ENCODE peak calls at places on chromosomes 3 and 15, in ten cellular contexts. One of them, this sample, is unnamed.

GRCh38 chr15:69777356-69777755 is 320.4 kb downstream of the TLE3 start:
- DNase-seq in GM23248: no peak
- DNase-seq in A549: no peak
- DNase-seq in astrocyte: no peak
- DNase-seq in H9: no peak
- DNase-seq in IMR-90: no peak
- DNase-seq in endothelial cell of umbilical vein: no peak
- DNase-seq in keratinocyte: no peak
- DNase-seq in neuronal stem cell: no peak
- DNase-seq in MM.1S: no peak
- DNase-seq in this sample: no peak

GRCh38 chr15:32974691-32975090 is 219.8 kb downstream of the FMN1 start:
- DNase-seq in GM23248: peak; percentile 74
- DNase-seq in A549: no peak
- DNase-seq in astrocyte: peak; percentile 84
- DNase-seq in H9: no peak
- DNase-seq in IMR-90: peak; percentile 63
- DNase-seq in endothelial cell of umbilical vein: no peak
- DNase-seq in keratinocyte: no peak
- DNase-seq in neuronal stem cell: no peak
- DNase-seq in MM.1S: no peak
- DNase-seq in this sample: no peak

GRCh38 chr3:2452249-2452648 is 353.6 kb downstream of the CNTN4 start:
- DNase-seq in GM23248: no peak
- DNase-seq in A549: no peak
- DNase-seq in astrocyte: no peak
- DNase-seq in H9: no peak
- DNase-seq in IMR-90: no peak
- DNase-seq in endothelial cell of umbilical vein: no peak
- DNase-seq in keratinocyte: no peak
- DNase-seq in neuronal stem cell: no peak
- DNase-seq in MM.1S: no peak
- DNase-seq in this sample: no peak

GRCh38 chr3:25040739-25041138 is 387.3 kb upstream of the RARB start:
- DNase-seq in GM23248: peak; percentile 24
- DNase-seq in A549: no peak
- DNase-seq in astrocyte: peak; percentile 31
- DNase-seq in H9: no peak
- DNase-seq in IMR-90: no peak
- DNase-seq in endothelial cell of umbilical vein: no peak
- DNase-seq in keratinocyte: no peak
- DNase-seq in neuronal stem cell: no peak
- DNase-seq in MM.1S: no peak
- DNase-seq in this sample: no peak

GRCh38 chr15:78065973-78066946 is 11.3 kb downstream of the TBC1D2B start:
- DNase-seq in GM23248: peak; percentile 51
- DNase-seq in A549: no peak
- DNase-seq in astrocyte: peak; percentile 80
- DNase-seq in H9: no peak
- DNase-seq in IMR-90: no peak
- DNase-seq in endothelial cell of umbilical vein: no peak
- DNase-seq in keratinocyte: no peak
- DNase-seq in neuronal stem cell: no peak
- DNase-seq in MM.1S: peak; percentile 58
- DNase-seq in this sample: no peak

GRCh38 chr3:155024006-155024638 is 56.0 kb upstream of the MME start:
- DNase-seq in GM23248: peak; percentile 48
- DNase-seq in A549: no peak
- DNase-seq in astrocyte: peak; percentile 25
- DNase-seq in H9: no peak
- DNase-seq in IMR-90: no peak
- DNase-seq in endothelial cell of umbilical vein: peak; percentile 76
- DNase-seq in keratinocyte: no peak
- DNase-seq in neuronal stem cell: no peak
- DNase-seq in MM.1S: peak; percentile 5
- DNase-seq in this sample: no peak

GRCh38 chr3:196650740-196651311 is 11.3 kb downstream of the NRROS start:
- DNase-seq in GM23248: peak; percentile 99
- DNase-seq in A549: peak; percentile 88
- DNase-seq in astrocyte: peak; percentile 98
- DNase-seq in H9: no peak
- DNase-seq in IMR-90: peak; percentile 98
- DNase-seq in endothelial cell of umbilical vein: peak; percentile 98
- DNase-seq in keratinocyte: no peak
- DNase-seq in neuronal stem cell: no peak
- DNase-seq in MM.1S: no peak
- DNase-seq in this sample: no peak

GRCh38 chr3:32414527-32415202 is 23.0 kb downstream of the CMTM7 start:
- DNase-seq in GM23248: no peak
- DNase-seq in A549: no peak
- DNase-seq in astrocyte: peak; percentile 79
- DNase-seq in H9: no peak
- DNase-seq in IMR-90: peak; percentile 77
- DNase-seq in endothelial cell of umbilical vein: peak; percentile 94
- DNase-seq in keratinocyte: no peak
- DNase-seq in neuronal stem cell: no peak
- DNase-seq in MM.1S: peak; percentile 39
- DNase-seq in this sample: no peak

GRCh38 chr15:39580117-39580629 is 706 bp upstream of the THBS1 start:
- DNase-seq in GM23248: peak; percentile 96
- DNase-seq in A549: peak; percentile 54
- DNase-seq in astrocyte: peak; percentile 92
- DNase-seq in H9: peak; percentile 91
- DNase-seq in IMR-90: peak; percentile 98
- DNase-seq in endothelial cell of umbilical vein: peak; percentile 93
- DNase-seq in keratinocyte: peak; percentile 45
- DNase-seq in neuronal stem cell: peak; percentile 90
- DNase-seq in MM.1S: peak; percentile 85
- DNase-seq in this sample: peak; percentile 63

GRCh38 chr3:33826688-33827087 is 28.3 kb downstream of the PDCD6IP start:
- DNase-seq in GM23248: peak; percentile 86
- DNase-seq in A549: no peak
- DNase-seq in astrocyte: peak; percentile 58
- DNase-seq in H9: no peak
- DNase-seq in IMR-90: peak; percentile 75
- DNase-seq in endothelial cell of umbilical vein: no peak
- DNase-seq in keratinocyte: no peak
- DNase-seq in neuronal stem cell: no peak
- DNase-seq in MM.1S: no peak
- DNase-seq in this sample: no peak

GRCh38 chr3:33829720-33830119 is 31.3 kb downstream of the PDCD6IP start:
- DNase-seq in GM23248: no peak
- DNase-seq in A549: no peak
- DNase-seq in astrocyte: no peak
- DNase-seq in H9: no peak
- DNase-seq in IMR-90: no peak
- DNase-seq in endothelial cell of umbilical vein: no peak
- DNase-seq in keratinocyte: no peak
- DNase-seq in neuronal stem cell: no peak
- DNase-seq in MM.1S: no peak
- DNase-seq in this sample: no peak

GRCh38 chr3:33833408-33834116 is 35.1 kb downstream of the PDCD6IP start:
- DNase-seq in GM23248: no peak
- DNase-seq in A549: no peak
- DNase-seq in astrocyte: no peak
- DNase-seq in H9: no peak
- DNase-seq in IMR-90: no peak
- DNase-seq in endothelial cell of umbilical vein: no peak
- DNase-seq in keratinocyte: no peak
- DNase-seq in neuronal stem cell: no peak
- DNase-seq in MM.1S: no peak
- DNase-seq in this sample: no peak

GRCh38 chr3:33834117-33834495 is 35.7 kb downstream of the PDCD6IP start:
- DNase-seq in GM23248: no peak
- DNase-seq in A549: no peak
- DNase-seq in astrocyte: no peak
- DNase-seq in H9: no peak
- DNase-seq in IMR-90: no peak
- DNase-seq in endothelial cell of umbilical vein: no peak
- DNase-seq in keratinocyte: no peak
- DNase-seq in neuronal stem cell: no peak
- DNase-seq in MM.1S: no peak
- DNase-seq in this sample: no peak

GRCh38 chr3:33831053-33831452 is 32.6 kb downstream of the PDCD6IP start:
- DNase-seq in GM23248: peak; percentile 59
- DNase-seq in A549: no peak
- DNase-seq in astrocyte: peak; percentile 10
- DNase-seq in H9: no peak
- DNase-seq in IMR-90: peak; percentile 43
- DNase-seq in endothelial cell of umbilical vein: no peak
- DNase-seq in keratinocyte: no peak
- DNase-seq in neuronal stem cell: no peak
- DNase-seq in MM.1S: no peak
- DNase-seq in this sample: no peak
- H3K4me2 ChIP-seq in GM23248: no peak overlapping the region
- H3K4me2 ChIP-seq in A549: no peak overlapping the region
- H3K4me2 ChIP-seq in astrocyte: no peak overlapping the region
- H3K4me2 ChIP-seq in H9: no peak overlapping the region
- H3K4me2 ChIP-seq in IMR-90: no peak overlapping the region
- H3K4me2 ChIP-seq in endothelial cell of umbilical vein: no peak overlapping the region
- H3K4me2 ChIP-seq in keratinocyte: no peak overlapping the region
- H3K4me2 ChIP-seq in neuronal stem cell: no peak overlapping the region
- H3K4me2 ChIP-seq in MM.1S: no peak overlapping the region
- H3K4me2 ChIP-seq in this sample: no peak overlapping the region

GRCh38 chr15:61680260-61681037 is 379.8 kb downstream of the VPS13C start:
- DNase-seq in GM23248: no peak
- DNase-seq in A549: no peak
- DNase-seq in astrocyte: no peak
- DNase-seq in H9: no peak
- DNase-seq in IMR-90: no peak
- DNase-seq in endothelial cell of umbilical vein: no peak
- DNase-seq in keratinocyte: no peak
- DNase-seq in neuronal stem cell: no peak
- DNase-seq in MM.1S: no peak
- DNase-seq in this sample: no peak
- H3K4me2 ChIP-seq in GM23248: no peak overlapping the region
- H3K4me2 ChIP-seq in A549: no peak overlapping the region
- H3K4me2 ChIP-seq in astrocyte: no peak overlapping the region
- H3K4me2 ChIP-seq in H9: no peak overlapping the region
- H3K4me2 ChIP-seq in IMR-90: no peak overlapping the region
- H3K4me2 ChIP-seq in endothelial cell of umbilical vein: no peak overlapping the region
- H3K4me2 ChIP-seq in keratinocyte: no peak overlapping the region
- H3K4me2 ChIP-seq in neuronal stem cell: no peak overlapping the region
- H3K4me2 ChIP-seq in MM.1S: no peak overlapping the region
- H3K4me2 ChIP-seq in this sample: no peak overlapping the region

GRCh38 chr15:68488290-68488689 is 56.3 kb upstream of the ITGA11 start:
- DNase-seq in GM23248: no peak
- DNase-seq in A549: no peak
- DNase-seq in astrocyte: no peak
- DNase-seq in H9: no peak
- DNase-seq in IMR-90: no peak
- DNase-seq in endothelial cell of umbilical vein: no peak
- DNase-seq in keratinocyte: no peak
- DNase-seq in neuronal stem cell: no peak
- DNase-seq in MM.1S: no peak
- DNase-seq in this sample: no peak

GRCh38 chr15:68484696-68485400 is 52.9 kb upstream of the ITGA11 start:
- DNase-seq in GM23248: peak; percentile 94
- DNase-seq in A549: no peak
- DNase-seq in astrocyte: peak; percentile 88
- DNase-seq in H9: no peak
- DNase-seq in IMR-90: peak; percentile 59
- DNase-seq in endothelial cell of umbilical vein: no peak
- DNase-seq in keratinocyte: no peak
- DNase-seq in neuronal stem cell: no peak
- DNase-seq in MM.1S: no peak
- DNase-seq in this sample: no peak

GRCh38 chr15:68487087-68487843 is 55.3 kb upstream of the ITGA11 start:
- DNase-seq in GM23248: peak; percentile 90
- DNase-seq in A549: no peak
- DNase-seq in astrocyte: peak; percentile 62
- DNase-seq in H9: no peak
- DNase-seq in IMR-90: peak; percentile 35
- DNase-seq in endothelial cell of umbilical vein: no peak
- DNase-seq in keratinocyte: no peak
- DNase-seq in neuronal stem cell: no peak
- DNase-seq in MM.1S: no peak
- DNase-seq in this sample: no peak

GRCh38 chr15:68484220-68484619 is 52.3 kb upstream of the ITGA11 start:
- DNase-seq in GM23248: no peak
- DNase-seq in A549: no peak
- DNase-seq in astrocyte: no peak
- DNase-seq in H9: no peak
- DNase-seq in IMR-90: no peak
- DNase-seq in endothelial cell of umbilical vein: no peak
- DNase-seq in keratinocyte: no peak
- DNase-seq in neuronal stem cell: no peak
- DNase-seq in MM.1S: no peak
- DNase-seq in this sample: no peak

GRCh38 chr15:68485721-68486360 is 53.9 kb upstream of the ITGA11 start:
- DNase-seq in GM23248: no peak
- DNase-seq in A549: no peak
- DNase-seq in astrocyte: no peak
- DNase-seq in H9: no peak
- DNase-seq in IMR-90: no peak
- DNase-seq in endothelial cell of umbilical vein: no peak
- DNase-seq in keratinocyte: no peak
- DNase-seq in neuronal stem cell: no peak
- DNase-seq in MM.1S: no peak
- DNase-seq in this sample: no peak
- H3K4me2 ChIP-seq in GM23248: peak overlapping the region; percentile 75
- H3K4me2 ChIP-seq in A549: no peak overlapping the region
- H3K4me2 ChIP-seq in astrocyte: peak overlapping the region; percentile 76
- H3K4me2 ChIP-seq in H9: no peak overlapping the region
- H3K4me2 ChIP-seq in IMR-90: no peak overlapping the region
- H3K4me2 ChIP-seq in endothelial cell of umbilical vein: no peak overlapping the region
- H3K4me2 ChIP-seq in keratinocyte: no peak overlapping the region
- H3K4me2 ChIP-seq in neuronal stem cell: no peak overlapping the region
- H3K4me2 ChIP-seq in MM.1S: no peak overlapping the region
- H3K4me2 ChIP-seq in this sample: no peak overlapping the region

GRCh38 chr3:10672422-10672821 is 143.6 kb upstream of the SLC6A11 start:
- DNase-seq in GM23248: no peak
- DNase-seq in A549: no peak
- DNase-seq in astrocyte: no peak
- DNase-seq in H9: no peak
- DNase-seq in IMR-90: no peak
- DNase-seq in endothelial cell of umbilical vein: no peak
- DNase-seq in keratinocyte: no peak
- DNase-seq in neuronal stem cell: no peak
- DNase-seq in MM.1S: no peak
- DNase-seq in this sample: no peak

GRCh38 chr3:10668077-10668476 is 148.0 kb upstream of the SLC6A11 start:
- DNase-seq in GM23248: no peak
- DNase-seq in A549: no peak
- DNase-seq in astrocyte: no peak
- DNase-seq in H9: no peak
- DNase-seq in IMR-90: no peak
- DNase-seq in endothelial cell of umbilical vein: no peak
- DNase-seq in keratinocyte: no peak
- DNase-seq in neuronal stem cell: no peak
- DNase-seq in MM.1S: no peak
- DNase-seq in this sample: no peak

GRCh38 chr3:10667269-10667668 is 148.8 kb upstream of the SLC6A11 start:
- DNase-seq in GM23248: no peak
- DNase-seq in A549: no peak
- DNase-seq in astrocyte: no peak
- DNase-seq in H9: no peak
- DNase-seq in IMR-90: no peak
- DNase-seq in endothelial cell of umbilical vein: no peak
- DNase-seq in keratinocyte: no peak
- DNase-seq in neuronal stem cell: no peak
- DNase-seq in MM.1S: no peak
- DNase-seq in this sample: no peak

GRCh38 chr3:10666621-10667020 is 149.4 kb upstream of the SLC6A11 start:
- DNase-seq in GM23248: no peak
- DNase-seq in A549: no peak
- DNase-seq in astrocyte: no peak
- DNase-seq in H9: no peak
- DNase-seq in IMR-90: no peak
- DNase-seq in endothelial cell of umbilical vein: no peak
- DNase-seq in keratinocyte: no peak
- DNase-seq in neuronal stem cell: no peak
- DNase-seq in MM.1S: no peak
- DNase-seq in this sample: no peak

GRCh38 chr3:10669490-10670048 is 146.5 kb upstream of the SLC6A11 start:
- DNase-seq in GM23248: no peak
- DNase-seq in A549: no peak
- DNase-seq in astrocyte: no peak
- DNase-seq in H9: no peak
- DNase-seq in IMR-90: no peak
- DNase-seq in endothelial cell of umbilical vein: no peak
- DNase-seq in keratinocyte: no peak
- DNase-seq in neuronal stem cell: no peak
- DNase-seq in MM.1S: no peak
- DNase-seq in this sample: no peak
- H3K4me2 ChIP-seq in GM23248: no peak overlapping the region
- H3K4me2 ChIP-seq in A549: no peak overlapping the region
- H3K4me2 ChIP-seq in astrocyte: no peak overlapping the region
- H3K4me2 ChIP-seq in H9: no peak overlapping the region
- H3K4me2 ChIP-seq in IMR-90: no peak overlapping the region
- H3K4me2 ChIP-seq in endothelial cell of umbilical vein: no peak overlapping the region
- H3K4me2 ChIP-seq in keratinocyte: no peak overlapping the region
- H3K4me2 ChIP-seq in neuronal stem cell: no peak overlapping the region
- H3K4me2 ChIP-seq in MM.1S: no peak overlapping the region
- H3K4me2 ChIP-seq in this sample: no peak overlapping the region